ENCODE peak calls at places on chromosomes 12 and 14, in eight cellular contexts. One of them, this sample, is unnamed.

GRCh38 chr12:23536293-23536692 is 413.2 kb downstream of the SOX5 start:
- DNase-seq in A549: no peak
- DNase-seq in brain microvascular endothelial cell: no peak
- DNase-seq in mesendoderm: no peak
- DNase-seq in body of pancreas: peak
- DNase-seq in Panc1: no peak
- DNase-seq in HepG2: no peak
- DNase-seq in thyroid gland: no peak
- DNase-seq in this sample: no peak

GRCh38 chr12:94147991-94148840 is at the start of gene PLXNC1:
- DNase-seq in A549: peak
- DNase-seq in brain microvascular endothelial cell: no peak
- DNase-seq in mesendoderm: peak
- DNase-seq in body of pancreas: peak
- DNase-seq in Panc1: no peak
- DNase-seq in HepG2: no peak
- DNase-seq in thyroid gland: peak
- DNase-seq in this sample: no peak

GRCh38 chr14:90522585-90523191 is 125.9 kb downstream of the CALM1 start:
- DNase-seq in A549: no peak
- DNase-seq in brain microvascular endothelial cell: no peak
- DNase-seq in mesendoderm: no peak
- DNase-seq in body of pancreas: peak
- DNase-seq in Panc1: no peak
- DNase-seq in HepG2: no peak
- DNase-seq in thyroid gland: peak
- DNase-seq in this sample: no peak

GRCh38 chr14:74516451-74517155 is 23.0 kb downstream of the ISCA2 start:
- DNase-seq in A549: peak
- DNase-seq in brain microvascular endothelial cell: no peak
- DNase-seq in mesendoderm: peak
- DNase-seq in body of pancreas: no peak
- DNase-seq in Panc1: no peak
- DNase-seq in HepG2: peak
- DNase-seq in thyroid gland: peak
- DNase-seq in this sample: no peak

GRCh38 chr14:93725002-93725582 is 63.2 kb downstream of the PRIMA1 start:
- DNase-seq in A549: no peak
- DNase-seq in brain microvascular endothelial cell: no peak
- DNase-seq in mesendoderm: no peak
- DNase-seq in body of pancreas: no peak
- DNase-seq in Panc1: no peak
- DNase-seq in HepG2: no peak
- DNase-seq in thyroid gland: no peak
- DNase-seq in this sample: no peak

GRCh38 chr14:23294734-23295561 is 7.7 kb downstream of the PPP1R3E start:
- DNase-seq in A549: peak
- DNase-seq in brain microvascular endothelial cell: peak
- DNase-seq in mesendoderm: peak
- DNase-seq in body of pancreas: peak
- DNase-seq in Panc1: peak
- DNase-seq in HepG2: peak
- DNase-seq in thyroid gland: peak
- DNase-seq in this sample: no peak

GRCh38 chr12:127245437-127245836 is 1021.5 kb upstream of the TMEM132C start:
- DNase-seq in A549: no peak
- DNase-seq in brain microvascular endothelial cell: no peak
- DNase-seq in mesendoderm: no peak
- DNase-seq in body of pancreas: no peak
- DNase-seq in Panc1: no peak
- DNase-seq in HepG2: no peak
- DNase-seq in thyroid gland: no peak
- DNase-seq in this sample: peak

GRCh38 chr14:74950795-74951442 is 4.5 kb downstream of the PGF start:
- DNase-seq in A549: no peak
- DNase-seq in brain microvascular endothelial cell: no peak
- DNase-seq in mesendoderm: no peak
- DNase-seq in body of pancreas: peak
- DNase-seq in Panc1: no peak
- DNase-seq in HepG2: peak
- DNase-seq in thyroid gland: no peak
- DNase-seq in this sample: no peak

GRCh38 chr14:31864937-31865855 is 211.9 kb upstream of the ARHGAP5 start:
- DNase-seq in A549: no peak
- DNase-seq in brain microvascular endothelial cell: no peak
- DNase-seq in mesendoderm: no peak
- DNase-seq in body of pancreas: no peak
- DNase-seq in Panc1: no peak
- DNase-seq in HepG2: no peak
- DNase-seq in thyroid gland: no peak
- DNase-seq in this sample: no peak

GRCh38 chr12:48936379-48936979 is 11.2 kb upstream of the FKBP11 start:
- DNase-seq in A549: peak
- DNase-seq in brain microvascular endothelial cell: peak
- DNase-seq in mesendoderm: peak
- DNase-seq in body of pancreas: peak
- DNase-seq in Panc1: no peak
- DNase-seq in HepG2: peak
- DNase-seq in thyroid gland: peak
- DNase-seq in this sample: no peak

GRCh38 chr12:23055004-23055403 is 430.0 kb downstream of the ETNK1 start:
- DNase-seq in A549: peak
- DNase-seq in brain microvascular endothelial cell: no peak
- DNase-seq in mesendoderm: peak
- DNase-seq in body of pancreas: peak
- DNase-seq in Panc1: no peak
- DNase-seq in HepG2: peak
- DNase-seq in thyroid gland: no peak
- DNase-seq in this sample: no peak

GRCh38 chr12:121536058-121536928 is 44.5 kb downstream of the KDM2B start:
- DNase-seq in A549: peak
- DNase-seq in brain microvascular endothelial cell: peak
- DNase-seq in mesendoderm: peak
- DNase-seq in body of pancreas: peak
- DNase-seq in Panc1: no peak
- DNase-seq in HepG2: no peak
- DNase-seq in thyroid gland: peak
- DNase-seq in this sample: peak

GRCh38 chr14:51652168-51653095 is 722 bp downstream of the FRMD6 start:
- DNase-seq in A549: no peak
- DNase-seq in brain microvascular endothelial cell: no peak
- DNase-seq in mesendoderm: peak
- DNase-seq in body of pancreas: peak
- DNase-seq in Panc1: no peak
- DNase-seq in HepG2: no peak
- DNase-seq in thyroid gland: peak
- DNase-seq in this sample: no peak

GRCh38 chr14:83826838-83827237 is 1703.1 kb upstream of the FLRT2 start:
- DNase-seq in A549: peak
- DNase-seq in brain microvascular endothelial cell: peak
- DNase-seq in mesendoderm: peak
- DNase-seq in body of pancreas: no peak
- DNase-seq in Panc1: no peak
- DNase-seq in HepG2: no peak
- DNase-seq in thyroid gland: no peak
- DNase-seq in this sample: peak

GRCh38 chr14:69573841-69574265 is 818 bp downstream of the CCDC177 start:
- DNase-seq in A549: no peak
- DNase-seq in brain microvascular endothelial cell: no peak
- DNase-seq in mesendoderm: peak
- DNase-seq in body of pancreas: no peak
- DNase-seq in Panc1: no peak
- DNase-seq in HepG2: no peak
- DNase-seq in thyroid gland: no peak
- DNase-seq in this sample: no peak

GRCh38 chr14:95315579-95315978 is 4.1 kb downstream of the CLMN start:
- DNase-seq in A549: no peak
- DNase-seq in brain microvascular endothelial cell: no peak
- DNase-seq in mesendoderm: no peak
- DNase-seq in body of pancreas: no peak
- DNase-seq in Panc1: no peak
- DNase-seq in HepG2: no peak
- DNase-seq in thyroid gland: peak
- DNase-seq in this sample: no peak

GRCh38 chr12:59370933-59371332 is 224.9 kb upstream of the SLC16A7 start:
- DNase-seq in A549: no peak
- DNase-seq in brain microvascular endothelial cell: no peak
- DNase-seq in mesendoderm: no peak
- DNase-seq in body of pancreas: no peak
- DNase-seq in Panc1: no peak
- DNase-seq in HepG2: no peak
- DNase-seq in thyroid gland: no peak
- DNase-seq in this sample: no peak

GRCh38 chr12:130212384-130212783 is 50.1 kb downstream of the FZD10 start:
- DNase-seq in A549: no peak
- DNase-seq in brain microvascular endothelial cell: no peak
- DNase-seq in mesendoderm: no peak
- DNase-seq in body of pancreas: no peak
- DNase-seq in Panc1: no peak
- DNase-seq in HepG2: no peak
- DNase-seq in thyroid gland: no peak
- DNase-seq in this sample: no peak

GRCh38 chr14:54692261-54692861 is 125.4 kb downstream of the SAMD4A start:
- DNase-seq in A549: no peak
- DNase-seq in brain microvascular endothelial cell: no peak
- DNase-seq in mesendoderm: no peak
- DNase-seq in body of pancreas: no peak
- DNase-seq in Panc1: no peak
- DNase-seq in HepG2: no peak
- DNase-seq in thyroid gland: no peak
- DNase-seq in this sample: no peak

GRCh38 chr12:6927379-6927991 is at the start of gene ATN1:
- DNase-seq in A549: peak
- DNase-seq in brain microvascular endothelial cell: peak
- DNase-seq in mesendoderm: peak
- DNase-seq in body of pancreas: peak
- DNase-seq in Panc1: no peak
- DNase-seq in HepG2: no peak
- DNase-seq in thyroid gland: peak
- DNase-seq in this sample: peak

GRCh38 chr12:3568695-3569094 is 77.7 kb downstream of the PRMT8 start:
- DNase-seq in A549: no peak
- DNase-seq in brain microvascular endothelial cell: no peak
- DNase-seq in mesendoderm: no peak
- DNase-seq in body of pancreas: no peak
- DNase-seq in Panc1: no peak
- DNase-seq in HepG2: no peak
- DNase-seq in thyroid gland: no peak
- DNase-seq in this sample: no peak

GRCh38 chr12:111451649-111452129 is 46.0 kb downstream of the SH2B3 start:
- DNase-seq in A549: peak
- DNase-seq in brain microvascular endothelial cell: no peak
- DNase-seq in mesendoderm: peak
- DNase-seq in body of pancreas: no peak
- DNase-seq in Panc1: peak
- DNase-seq in HepG2: peak
- DNase-seq in thyroid gland: no peak
- DNase-seq in this sample: no peak

GRCh38 chr12:46361667-46362034 is 10.9 kb downstream of the SLC38A2 start:
- DNase-seq in A549: no peak
- DNase-seq in brain microvascular endothelial cell: no peak
- DNase-seq in mesendoderm: no peak
- DNase-seq in body of pancreas: no peak
- DNase-seq in Panc1: no peak
- DNase-seq in HepG2: no peak
- DNase-seq in thyroid gland: no peak
- DNase-seq in this sample: no peak

DNA sequence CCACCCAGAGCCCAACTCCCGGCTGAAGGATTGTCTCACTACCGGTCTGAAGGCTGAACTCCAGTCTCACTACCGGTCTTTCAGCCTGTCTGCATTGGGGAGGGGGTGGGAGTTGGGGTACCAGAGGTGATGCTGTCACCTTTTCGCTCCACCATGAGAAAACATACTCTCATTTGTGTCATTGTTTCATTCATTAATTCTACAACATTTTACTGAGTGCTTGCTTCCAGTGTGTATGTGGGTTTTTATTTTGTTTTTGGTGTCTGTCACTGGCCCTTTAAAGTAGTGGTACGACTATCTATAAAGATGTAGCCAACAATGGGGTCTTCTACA is 524 bp upstream of the CDK4 start:
- DNase-seq in A549: no peak
- DNase-seq in brain microvascular endothelial cell: no peak
- DNase-seq in mesendoderm: no peak
- DNase-seq in body of pancreas: no peak
- DNase-seq in Panc1: no peak
- DNase-seq in HepG2: no peak
- DNase-seq in thyroid gland: no peak
- DNase-seq in this sample: no peak
- H3K4me3 ChIP-seq in A549: peak
- H3K4me3 ChIP-seq in brain microvascular endothelial cell: peak
- H3K4me3 ChIP-seq in mesendoderm: no peak
- H3K4me3 ChIP-seq in body of pancreas: no peak
- H3K4me3 ChIP-seq in Panc1: peak
- H3K4me3 ChIP-seq in HepG2: peak
- H3K4me3 ChIP-seq in thyroid gland: no peak
- H3K4me3 ChIP-seq in this sample: peak

DNA sequence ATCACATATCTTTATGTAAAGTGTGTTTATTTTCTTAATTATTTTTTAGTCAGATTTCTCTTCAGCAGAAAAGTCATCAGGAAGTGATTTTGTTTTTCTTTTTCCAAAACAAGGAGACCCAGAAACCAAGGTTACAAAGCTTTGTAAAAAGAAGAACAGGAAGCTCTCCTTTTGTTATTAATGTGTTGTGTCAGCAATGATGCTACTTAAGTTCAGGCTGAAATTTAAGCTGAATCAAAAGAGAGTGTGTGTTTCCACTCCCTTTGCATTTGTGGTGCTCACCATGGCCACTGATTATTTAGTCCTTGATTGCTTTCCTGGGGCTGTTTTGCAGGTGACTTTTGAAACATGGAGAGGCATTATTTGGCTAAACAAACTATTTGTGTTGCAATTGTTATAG is 155.3 kb upstream of the ATP2B1 start:
- DNase-seq in A549: no peak
- DNase-seq in brain microvascular endothelial cell: no peak
- DNase-seq in mesendoderm: no peak
- DNase-seq in body of pancreas: no peak
- DNase-seq in Panc1: no peak
- DNase-seq in HepG2: no peak
- DNase-seq in thyroid gland: no peak
- DNase-seq in this sample: no peak
- H3K4me3 ChIP-seq in A549: no peak
- H3K4me3 ChIP-seq in brain microvascular endothelial cell: no peak
- H3K4me3 ChIP-seq in mesendoderm: no peak
- H3K4me3 ChIP-seq in body of pancreas: no peak
- H3K4me3 ChIP-seq in Panc1: no peak
- H3K4me3 ChIP-seq in HepG2: no peak
- H3K4me3 ChIP-seq in thyroid gland: no peak
- H3K4me3 ChIP-seq in this sample: no peak

GRCh38 chr14:37622231-37622923 is 26.9 kb downstream of the TTC6 start:
- DNase-seq in A549: no peak
- DNase-seq in brain microvascular endothelial cell: peak
- DNase-seq in mesendoderm: peak
- DNase-seq in body of pancreas: no peak
- DNase-seq in Panc1: no peak
- DNase-seq in HepG2: no peak
- DNase-seq in thyroid gland: no peak
- DNase-seq in this sample: no peak
- H3K4me3 ChIP-seq in A549: no peak
- H3K4me3 ChIP-seq in brain microvascular endothelial cell: peak
- H3K4me3 ChIP-seq in mesendoderm: no peak
- H3K4me3 ChIP-seq in body of pancreas: no peak
- H3K4me3 ChIP-seq in Panc1: no peak
- H3K4me3 ChIP-seq in HepG2: no peak
- H3K4me3 ChIP-seq in thyroid gland: no peak
- H3K4me3 ChIP-seq in this sample: peak

GRCh38 chr14:57982161-57982560 is 116.3 kb upstream of the SLC35F4 start:
- DNase-seq in A549: no peak
- DNase-seq in brain microvascular endothelial cell: no peak
- DNase-seq in mesendoderm: no peak
- DNase-seq in body of pancreas: no peak
- DNase-seq in Panc1: no peak
- DNase-seq in HepG2: no peak
- DNase-seq in thyroid gland: no peak
- DNase-seq in this sample: no peak
- H3K4me3 ChIP-seq in A549: no peak
- H3K4me3 ChIP-seq in brain microvascular endothelial cell: no peak
- H3K4me3 ChIP-seq in mesendoderm: no peak
- H3K4me3 ChIP-seq in body of pancreas: no peak
- H3K4me3 ChIP-seq in Panc1: no peak
- H3K4me3 ChIP-seq in HepG2: no peak
- H3K4me3 ChIP-seq in thyroid gland: no peak
- H3K4me3 ChIP-seq in this sample: no peak